ENCODE peak calls at places on chromosomes 6 and 20, in six cellular contexts. One of them, this sample, is unnamed.

GRCh38 chr6:35587167-35587566 is 74.5 kb upstream of the TULP1 start:
- DNase-seq in NCI-H146: no peak
- DNase-seq in pulmonary artery endothelial cell: no peak
- DNase-seq in NK-92 treated with Interleukin-12 subunit alpha and Interleukin-12 subunit beta, amount 100 ng/mL, for 24 hours: no peak
- DNase-seq in SW480: no peak
- DNase-seq in naive thymus-derived CD4-positive, alpha-beta T cell: no peak
- DNase-seq in this sample: no peak

GRCh38 chr20:11850901-11851300 is 66.8 kb upstream of the BTBD3 start:
- DNase-seq in NCI-H146: peak; percentile 6
- DNase-seq in pulmonary artery endothelial cell: no peak
- DNase-seq in NK-92 treated with Interleukin-12 subunit alpha and Interleukin-12 subunit beta, amount 100 ng/mL, for 24 hours: no peak
- DNase-seq in SW480: no peak
- DNase-seq in naive thymus-derived CD4-positive, alpha-beta T cell: no peak
- DNase-seq in this sample: peak; percentile 37

GRCh38 chr6:24307881-24308280 is 50.0 kb downstream of the DCDC2 start:
- DNase-seq in NCI-H146: no peak
- DNase-seq in pulmonary artery endothelial cell: no peak
- DNase-seq in NK-92 treated with Interleukin-12 subunit alpha and Interleukin-12 subunit beta, amount 100 ng/mL, for 24 hours: no peak
- DNase-seq in SW480: no peak
- DNase-seq in naive thymus-derived CD4-positive, alpha-beta T cell: no peak
- DNase-seq in this sample: no peak

GRCh38 chr20:50278684-50279531 is 88.3 kb downstream of the CEBPB start:
- DNase-seq in NCI-H146: no peak
- DNase-seq in pulmonary artery endothelial cell: no peak
- DNase-seq in NK-92 treated with Interleukin-12 subunit alpha and Interleukin-12 subunit beta, amount 100 ng/mL, for 24 hours: no peak
- DNase-seq in SW480: no peak
- DNase-seq in naive thymus-derived CD4-positive, alpha-beta T cell: no peak
- DNase-seq in this sample: no peak

GRCh38 chr6:132703936-132704335 is 9.9 kb downstream of the VNN1 start:
- DNase-seq in NCI-H146: no peak
- DNase-seq in pulmonary artery endothelial cell: no peak
- DNase-seq in NK-92 treated with Interleukin-12 subunit alpha and Interleukin-12 subunit beta, amount 100 ng/mL, for 24 hours: no peak
- DNase-seq in SW480: no peak
- DNase-seq in naive thymus-derived CD4-positive, alpha-beta T cell: no peak
- DNase-seq in this sample: no peak

GRCh38 chr6:1477432-1478090 is 88.2 kb downstream of the FOXF2 start:
- DNase-seq in NCI-H146: no peak
- DNase-seq in pulmonary artery endothelial cell: no peak
- DNase-seq in NK-92 treated with Interleukin-12 subunit alpha and Interleukin-12 subunit beta, amount 100 ng/mL, for 24 hours: no peak
- DNase-seq in SW480: no peak
- DNase-seq in naive thymus-derived CD4-positive, alpha-beta T cell: no peak
- DNase-seq in this sample: peak; percentile 63

GRCh38 chr6:34425132-34425497 is 754 bp downstream of the RPS10 start:
- DNase-seq in NCI-H146: no peak
- DNase-seq in pulmonary artery endothelial cell: no peak
- DNase-seq in NK-92 treated with Interleukin-12 subunit alpha and Interleukin-12 subunit beta, amount 100 ng/mL, for 24 hours: no peak
- DNase-seq in SW480: no peak
- DNase-seq in naive thymus-derived CD4-positive, alpha-beta T cell: no peak
- DNase-seq in this sample: no peak

GRCh38 chr20:57620274-57620990 is at the start of gene ZBP1:
- DNase-seq in NCI-H146: no peak
- DNase-seq in pulmonary artery endothelial cell: no peak
- DNase-seq in NK-92 treated with Interleukin-12 subunit alpha and Interleukin-12 subunit beta, amount 100 ng/mL, for 24 hours: peak; percentile 75
- DNase-seq in SW480: peak; percentile 41
- DNase-seq in naive thymus-derived CD4-positive, alpha-beta T cell: peak; percentile 61
- DNase-seq in this sample: no peak

GRCh38 chr6:32079566-32080290 is 29.4 kb downstream of the TNXB start:
- DNase-seq in NCI-H146: no peak
- DNase-seq in pulmonary artery endothelial cell: no peak
- DNase-seq in NK-92 treated with Interleukin-12 subunit alpha and Interleukin-12 subunit beta, amount 100 ng/mL, for 24 hours: no peak
- DNase-seq in SW480: no peak
- DNase-seq in naive thymus-derived CD4-positive, alpha-beta T cell: no peak
- DNase-seq in this sample: no peak

GRCh38 chr6:117483004-117483644 is 650 bp downstream of the DCBLD1 start:
- DNase-seq in NCI-H146: peak; percentile 79
- DNase-seq in pulmonary artery endothelial cell: no peak
- DNase-seq in NK-92 treated with Interleukin-12 subunit alpha and Interleukin-12 subunit beta, amount 100 ng/mL, for 24 hours: no peak
- DNase-seq in SW480: peak; percentile 61
- DNase-seq in naive thymus-derived CD4-positive, alpha-beta T cell: peak; percentile 5
- DNase-seq in this sample: no peak

GRCh38 chr6:134774244-134774643 is 175.7 kb downstream of the ALDH8A1 start:
- DNase-seq in NCI-H146: no peak
- DNase-seq in pulmonary artery endothelial cell: no peak
- DNase-seq in NK-92 treated with Interleukin-12 subunit alpha and Interleukin-12 subunit beta, amount 100 ng/mL, for 24 hours: no peak
- DNase-seq in SW480: no peak
- DNase-seq in naive thymus-derived CD4-positive, alpha-beta T cell: no peak
- DNase-seq in this sample: peak; percentile 3

GRCh38 chr6:17633465-17634188 is 33.5 kb downstream of the FAM8A1 start:
- DNase-seq in NCI-H146: no peak
- DNase-seq in pulmonary artery endothelial cell: no peak
- DNase-seq in NK-92 treated with Interleukin-12 subunit alpha and Interleukin-12 subunit beta, amount 100 ng/mL, for 24 hours: peak; percentile 31
- DNase-seq in SW480: no peak
- DNase-seq in naive thymus-derived CD4-positive, alpha-beta T cell: no peak
- DNase-seq in this sample: no peak

GRCh38 chr6:33430991-33431879 is 11.4 kb downstream of the SYNGAP1 start:
- DNase-seq in NCI-H146: peak; percentile 27
- DNase-seq in pulmonary artery endothelial cell: no peak
- DNase-seq in NK-92 treated with Interleukin-12 subunit alpha and Interleukin-12 subunit beta, amount 100 ng/mL, for 24 hours: peak; percentile 75
- DNase-seq in SW480: no peak
- DNase-seq in naive thymus-derived CD4-positive, alpha-beta T cell: peak; percentile 87
- DNase-seq in this sample: peak; percentile 53

GRCh38 chr6:136114661-136115060 is 135.4 kb downstream of the MTFR2 start:
- DNase-seq in NCI-H146: peak; percentile 60
- DNase-seq in pulmonary artery endothelial cell: no peak
- DNase-seq in NK-92 treated with Interleukin-12 subunit alpha and Interleukin-12 subunit beta, amount 100 ng/mL, for 24 hours: no peak
- DNase-seq in SW480: no peak
- DNase-seq in naive thymus-derived CD4-positive, alpha-beta T cell: no peak
- DNase-seq in this sample: no peak

This sample was measured in H4.